ENCODE peak calls at places on chromosomes 1 and 21, in six cellular contexts. Z is COR-L47, V is T-helper 17 cell, S is NCI-H2029, E is mucosa of descending colon, C is neural crest cell. Q is an unnamed sample.

GRCh38 chr1:212470059-212470458 is 37.3 kb downstream of the NENF start:
- DNase-seq in Z (no peak), V (no peak), S (no peak), E (peak), C (no peak), Q (peak)

GRCh38 chr21:15062566-15062965 is 2.2 kb downstream of the NRIP1 start:
- DNase-seq in Z (no peak), V (no peak), S (no peak), E (no peak), C (no peak), Q (no peak)

GRCh38 chr21:35678393-35678792 is 381.9 kb downstream of the SETD4 start:
- DNase-seq in Z (no peak), V (no peak), S (no peak), E (no peak), C (no peak), Q (no peak)

GRCh38 chr1:50447961-50448360 is 24.7 kb upstream of the DMRTA2 start:
- DNase-seq in Z (no peak), V (no peak), S (no peak), E (no peak), C (no peak), Q (no peak)

GRCh38 chr1:64663654-64664053 is 81.2 kb upstream of the RAVER2 start:
- DNase-seq in Z (no peak), V (no peak), S (peak), E (no peak), C (peak), Q (peak)

GRCh38 chr1:9250586-9251381 is 16.2 kb downstream of the H6PD start:
- DNase-seq in Z (no peak), V (no peak), S (no peak), E (no peak), C (no peak), Q (no peak)

GRCh38 chr1:165383067-165383466 is 26.6 kb upstream of the LMX1A start:
- DNase-seq in Z (no peak), V (no peak), S (no peak), E (no peak), C (no peak), Q (no peak)

GRCh38 chr1:180778782-180779398 is 133.8 kb upstream of the KIAA1614 start:
- DNase-seq in Z (no peak), V (no peak), S (peak), E (peak), C (no peak), Q (no peak)

GRCh38 chr1:7526196-7526866 is 244.8 kb upstream of the VAMP3 start:
- DNase-seq in Z (no peak), V (no peak), S (no peak), E (no peak), C (no peak), Q (no peak)

GRCh38 chr1:151370211-151370911 is 2.1 kb downstream of the SELENBP1 start:
- DNase-seq in Z (no peak), V (no peak), S (no peak), E (no peak), C (no peak), Q (no peak)

GRCh38 chr1:39478536-39478935 is 12.9 kb upstream of the BMP8A start:
- DNase-seq in Z (no peak), V (no peak), S (no peak), E (no peak), C (no peak), Q (no peak)

GRCh38 chr1:227390525-227390924 is 72.2 kb upstream of the CDC42BPA start:
- DNase-seq in Z (no peak), V (no peak), S (no peak), E (no peak), C (no peak), Q (no peak)

GRCh38 chr1:155514582-155515187 is 47.9 kb downstream of the ASH1L start:
- DNase-seq in Z (no peak), V (no peak), S (no peak), E (no peak), C (no peak), Q (no peak)

GRCh38 chr1:173453982-173454381 is 23.2 kb upstream of the PRDX6 start:
- DNase-seq in Z (no peak), V (no peak), S (no peak), E (no peak), C (no peak), Q (no peak)

GRCh38 chr1:206106328-206107167 is 10.6 kb downstream of the AVPR1B start:
- DNase-seq in Z (peak), V (peak), S (peak), E (peak), C (peak), Q (peak)

GRCh38 chr1:160615660-160616059 is 31.2 kb downstream of the SLAMF1 start:
- DNase-seq in Z (no peak), V (no peak), S (no peak), E (no peak), C (no peak), Q (no peak)

GRCh38 chr21:45631540-45631939 is 12.0 kb upstream of the PCBP3 start:
- DNase-seq in Z (no peak), V (no peak), S (no peak), E (no peak), C (no peak), Q (no peak)

GRCh38 chr1:226951286-226952120 is 11.4 kb downstream of the COQ8A start:
- DNase-seq in Z (no peak), V (no peak), S (no peak), E (no peak), C (no peak), Q (no peak)